ENCODE peak calls at places on chromosomes 16 and 17, in five cellular contexts. W is PC-9; P is left ventricle myocardium inferior; Z is CD4-positive, alpha-beta T cell; V is heart right ventricle. X is an unnamed sample.

GRCh38 chr17:21286066-21286770 is 1.7 kb downstream of the MAP2K3 start:
- DNase-seq in W (peak; percentile 97), P (peak; percentile 86), Z (no peak), V (peak; percentile 92), X (peak; percentile 87)

GRCh38 chr16:68361485-68361884 is 50.7 kb downstream of the PRMT7 start:
- DNase-seq in W (no peak), P (no peak), Z (no peak), V (no peak), X (no peak)

GRCh38 chr17:52678211-52678610 is 519.7 kb upstream of the CA10 start:
- DNase-seq in W (peak; percentile 94), P (no peak), Z (no peak), V (no peak), X (no peak)

GRCh38 chr17:16981928-16982327 is 10.0 kb upstream of the TNFRSF13B start:
- DNase-seq in W (no peak), P (no peak), Z (no peak), V (no peak), X (no peak)

GRCh38 chr17:75077490-75078096 is 10.2 kb upstream of the SLC16A5 start:
- DNase-seq in W (no peak), P (peak; percentile 79), Z (peak; percentile 30), V (peak; percentile 78), X (no peak)

GRCh38 chr16:20740007-20740883 is 1.4 kb downstream of the THUMPD1 start:
- DNase-seq in W (no peak), P (no peak), Z (no peak), V (no peak), X (no peak)

GRCh38 chr17:79843917-79844815 is 4.9 kb upstream of the CBX4 start:
- DNase-seq in W (no peak), P (peak; percentile 78), Z (no peak), V (peak; percentile 71), X (no peak)

GRCh38 chr16:81730090-81731051 is 48.7 kb upstream of the PLCG2 start:
- DNase-seq in W (peak; percentile 38), P (peak; percentile 86), Z (no peak), V (peak; percentile 91), X (peak; percentile 83)

GRCh38 chr16:57341062-57341440 is 17.5 kb upstream of the CCL22 start:
- DNase-seq in W (no peak), P (no peak), Z (no peak), V (no peak), X (no peak)

GRCh38 chr17:21196126-21196525 is 17.8 kb downstream of the TMEM11 start:
- DNase-seq in W (no peak), P (no peak), Z (no peak), V (no peak), X (no peak)

GRCh38 chr17:36726199-36726598 is 124.8 kb downstream of the MRM1 start:
- DNase-seq in W (no peak), P (no peak), Z (no peak), V (no peak), X (no peak)

GRCh38 chr17:82772026-82772425 is 20.2 kb downstream of the TBCD start:
- DNase-seq in W (peak; percentile 58), P (no peak), Z (no peak), V (no peak), X (no peak)

DNA sequence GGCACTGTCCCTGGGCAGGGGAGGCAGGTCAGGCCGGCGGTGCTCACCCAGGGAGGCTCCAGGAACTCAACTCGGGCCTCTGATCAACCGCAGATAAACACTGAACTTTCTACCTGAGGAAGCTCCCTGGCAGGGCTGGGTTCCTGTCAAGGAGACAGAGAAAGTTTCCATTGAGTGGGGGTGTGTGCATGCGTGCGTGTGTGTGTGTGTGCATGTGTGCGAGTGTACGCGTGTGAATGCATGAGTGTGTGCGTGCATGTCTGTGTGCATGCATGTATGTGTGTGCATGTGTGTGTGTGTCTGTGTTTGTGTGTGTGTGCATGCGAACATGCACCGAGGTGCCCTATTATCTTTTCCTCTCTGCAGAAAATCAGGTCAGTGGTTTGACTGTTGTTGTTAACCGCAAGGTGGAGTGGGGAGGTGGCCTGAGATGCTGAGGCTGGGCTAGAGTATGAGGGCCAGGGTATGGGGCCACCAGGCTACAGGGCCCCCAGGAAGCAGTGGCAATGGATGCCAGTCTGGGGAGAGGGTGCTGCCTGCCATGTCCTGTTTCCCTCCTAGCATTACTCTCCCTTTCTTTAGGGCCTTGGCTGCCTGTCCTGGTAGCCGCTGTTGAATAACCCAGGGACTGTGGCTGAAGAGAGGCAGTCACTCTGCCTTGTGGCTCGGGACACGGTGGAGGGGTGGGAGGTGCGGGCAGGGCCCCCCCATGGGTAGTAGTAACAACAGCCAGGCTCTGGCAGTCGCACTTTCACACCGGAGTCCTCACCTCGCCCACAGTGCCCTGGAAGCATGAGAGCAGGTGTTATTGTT is 24.0 kb downstream of the CCR7 start:
- DNase-seq in W (no peak), P (no peak), Z (peak; percentile 72), V (no peak), X (no peak)
- TF ChIP-seq CTCF in W (no peak), P (no peak), Z (no peak), V (no peak), X (no peak)

DNA sequence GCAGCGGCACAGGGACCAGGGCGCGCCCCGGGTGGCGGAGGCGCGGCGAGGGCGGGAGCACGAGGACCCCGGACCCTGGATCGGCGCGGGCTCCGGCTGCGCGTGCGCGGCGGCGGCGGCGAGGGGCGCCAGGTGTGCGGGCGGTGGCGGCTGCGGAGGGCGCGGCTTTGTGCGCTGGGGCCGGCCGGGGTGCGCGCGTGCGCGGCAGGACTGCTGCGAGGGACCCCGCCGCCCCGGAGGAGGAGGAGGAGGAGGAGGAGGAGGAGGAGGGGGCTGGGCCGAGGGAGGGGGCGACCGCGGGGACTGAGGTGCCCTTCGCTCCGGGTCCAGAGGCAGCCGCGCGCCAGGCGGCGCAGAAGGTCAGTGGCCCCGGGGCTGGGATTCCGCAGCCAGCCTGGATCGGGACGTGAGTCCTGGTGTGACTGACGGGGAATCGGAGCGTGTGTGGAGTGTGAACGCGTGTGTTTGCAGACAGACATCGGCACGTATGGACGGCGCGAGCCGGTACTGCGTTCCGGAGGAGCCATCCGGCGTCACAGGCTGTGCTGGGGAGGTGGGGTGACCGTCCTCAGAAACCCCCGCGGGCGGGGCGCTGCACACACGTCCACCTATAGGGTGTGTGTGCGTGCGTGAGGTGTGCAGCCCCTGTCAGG is 19.5 kb upstream of the RAP1GAP2 start:
- DNase-seq in W (no peak), P (no peak), Z (no peak), V (no peak), X (no peak)
- TF ChIP-seq CTCF in W (no peak), P (no peak), Z (no peak), V (no peak), X (no peak)

DNA sequence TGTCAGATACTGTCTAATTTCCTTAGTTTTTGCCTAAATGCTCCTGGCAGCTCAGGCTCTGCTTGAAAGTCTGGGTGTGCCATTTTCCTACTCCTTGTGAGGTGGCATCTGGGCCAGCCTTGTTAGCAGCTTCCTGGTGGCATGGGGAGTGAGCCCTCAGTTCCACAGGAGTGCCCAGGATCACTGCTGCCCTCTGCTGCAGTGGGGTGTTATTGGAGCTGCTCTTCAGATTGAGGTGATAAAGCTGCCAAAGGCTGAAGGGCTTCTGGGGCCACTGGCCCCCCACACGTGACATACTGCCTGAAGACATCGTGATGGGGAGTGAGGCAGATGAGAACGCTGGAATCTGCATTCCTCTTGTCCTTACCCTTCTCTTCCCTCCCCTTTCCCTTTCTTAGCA is 27.4 kb downstream of the CEP95 start:
- DNase-seq in W (no peak), P (no peak), Z (no peak), V (no peak), X (no peak)
- TF ChIP-seq CTCF in W (peak; percentile 40), P (no peak), Z (no peak), V (no peak), X (no peak)

GRCh38 chr17:76709077-76709950 is 1.5 kb downstream of the MXRA7 start:
- DNase-seq in W (no peak), P (peak; percentile 92), Z (no peak), V (peak; percentile 91), X (peak; percentile 48)

GRCh38 chr17:76704799-76705198 is 6.0 kb downstream of the MXRA7 start:
- DNase-seq in W (no peak), P (no peak), Z (no peak), V (no peak), X (no peak)

GRCh38 chr17:76706817-76707216 is 3.9 kb downstream of the MXRA7 start:
- DNase-seq in W (no peak), P (no peak), Z (no peak), V (no peak), X (no peak)

GRCh38 chr17:76710863-76711611 is at the start of gene MXRA7:
- DNase-seq in W (no peak), P (peak; percentile 81), Z (peak; percentile 21), V (peak; percentile 82), X (peak; percentile 51)

GRCh38 chr17:76707985-76708807 is 2.6 kb downstream of the MXRA7 start:
- DNase-seq in W (no peak), P (peak; percentile 53), Z (no peak), V (no peak), X (no peak)
- TF ChIP-seq CTCF in W (no peak), P (peak; percentile 51), Z (no peak), V (peak; percentile 57), X (no peak)

GRCh38 chr16:48647794-48648193 is 37.8 kb upstream of the N4BP1 start:
- DNase-seq in W (no peak), P (no peak), Z (no peak), V (no peak), X (no peak)
- TF ChIP-seq CTCF in W (no peak), P (no peak), Z (no peak), V (no peak), X (no peak)

DNA sequence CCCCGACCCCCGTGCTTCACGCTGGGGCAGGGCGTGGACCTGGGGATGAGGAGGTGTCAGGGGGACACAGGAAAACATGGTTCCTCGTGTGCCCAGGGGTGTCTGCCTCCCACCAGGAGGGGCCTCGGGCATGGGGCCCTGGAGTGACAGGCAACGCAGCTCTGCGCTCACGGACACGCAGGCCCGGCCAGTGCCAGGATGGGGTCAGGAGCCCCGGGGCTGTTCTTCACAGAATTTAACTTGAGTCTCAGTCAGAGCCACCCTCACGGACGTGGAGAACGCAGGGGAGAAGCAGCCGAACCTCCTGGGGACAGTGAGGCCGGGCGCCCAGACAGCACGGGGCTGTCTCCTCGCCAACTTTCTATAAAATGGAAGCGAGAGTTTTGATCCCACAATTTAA is 16.7 kb downstream of the UNKL start:
- DNase-seq in W (no peak), P (no peak), Z (no peak), V (no peak), X (no peak)
- TF ChIP-seq CTCF in W (no peak), P (no peak), Z (no peak), V (no peak), X (no peak)

DNA sequence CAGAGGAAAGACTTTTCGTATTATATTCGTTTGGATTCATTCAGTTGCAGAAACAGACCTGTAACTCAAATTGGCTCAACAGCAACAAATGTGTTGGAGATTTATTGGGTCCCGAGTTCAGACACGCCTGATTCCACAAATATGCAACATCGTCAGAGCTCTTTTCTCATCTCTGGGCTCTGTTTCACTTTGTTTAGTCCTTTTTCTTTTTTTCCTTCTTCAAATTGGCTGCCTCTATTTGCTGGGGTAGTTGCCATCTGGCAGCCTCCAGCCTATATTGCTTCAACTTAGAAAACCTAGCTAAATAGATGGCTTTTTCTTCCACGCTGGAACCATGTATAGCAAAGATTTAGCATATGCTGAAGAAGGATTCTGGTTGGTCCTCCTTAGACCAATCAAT is 398.5 kb downstream of the RBFOX1 start:
- DNase-seq in W (no peak), P (no peak), Z (no peak), V (no peak), X (no peak)
- TF ChIP-seq CTCF in W (no peak), P (no peak), Z (no peak), V (no peak), X (no peak)

X was measured in omental fat pad.